ENCODE peak calls at places on chromosomes 4 and X, in four cellular contexts. E is ovary, O is GM12864, U is cardiac fibroblast. Z is an unnamed sample.

GRCh38 chrX:5644786-5645185 is 583.9 kb downstream of the NLGN4X start:
- DNase-seq in E (no peak), O (no peak), U (no peak), Z (no peak)

GRCh38 chr4:1239141-1239948 is 9.6 kb downstream of the CTBP1 start:
- DNase-seq in E (peak; percentile 18), O (no peak), U (no peak), Z (no peak)

GRCh38 chr4:16083217-16084191 is at the start of gene PROM1:
- DNase-seq in E (no peak), O (no peak), U (no peak), Z (peak; percentile 46)

GRCh38 chrX:30065226-30065625 is 150.1 kb upstream of the MAGEB2 start:
- DNase-seq in E (no peak), O (no peak), U (peak; percentile 50), Z (no peak)

GRCh38 chr4:128386761-128387599 is 99.4 kb upstream of the PGRMC2 start:
- DNase-seq in E (peak; percentile 94), O (no peak), U (peak; percentile 93), Z (no peak)

GRCh38 chr4:81164623-81165416 is 50.2 kb downstream of the PRKG2 start:
- DNase-seq in E (no peak), O (no peak), U (peak; percentile 81), Z (no peak)

GRCh38 chr4:113209652-113210320 is 160.3 kb downstream of the ANK2 start:
- DNase-seq in E (no peak), O (no peak), U (no peak), Z (no peak)

GRCh38 chrX:17525762-17526555 is 151.0 kb downstream of the NHS start:
- DNase-seq in E (no peak), O (no peak), U (no peak), Z (no peak)

GRCh38 chr4:88985088-88985779 is 71.8 kb downstream of the FAM13A start:
- DNase-seq in E (no peak), O (no peak), U (peak; percentile 84), Z (no peak)

GRCh38 chrX:45135616-45136015 is 65.1 kb downstream of the DIPK2B start:
- DNase-seq in E (no peak), O (no peak), U (no peak), Z (no peak)

GRCh38 chr4:129926936-129927335 is 831.0 kb downstream of the C4orf33 start:
- DNase-seq in E (no peak), O (no peak), U (peak; percentile 9), Z (no peak)

GRCh38 chr4:100299019-100299418 is 108.8 kb upstream of the DDIT4L start:
- DNase-seq in E (peak; percentile 23), O (no peak), U (peak; percentile 99), Z (no peak)

GRCh38 chr4:32460972-32461371 is 1740.8 kb downstream of the PCDH7 start:
- DNase-seq in E (no peak), O (no peak), U (no peak), Z (no peak)

GRCh38 chrX:150693782-150694574 is 782 bp downstream of the MTMR1 start:
- DNase-seq in E (peak; percentile 53), O (peak; percentile 53), U (peak; percentile 71), Z (peak; percentile 60)

GRCh38 chr4:16684083-16684482 is 214.4 kb downstream of the LDB2 start:
- DNase-seq in E (no peak), O (no peak), U (peak; percentile 81), Z (no peak)

GRCh38 chrX:6226053-6226645 is 2.5 kb downstream of the NLGN4X start:
- DNase-seq in E (peak; percentile 33), O (no peak), U (no peak), Z (no peak)

GRCh38 chr4:7772708-7773385 is 166.8 kb downstream of the AFAP1 start:
- DNase-seq in E (peak; percentile 80), O (no peak), U (no peak), Z (no peak)

GRCh38 chrX:53631156-53631555 is 55.4 kb downstream of the HUWE1 start:
- DNase-seq in E (no peak), O (no peak), U (no peak), Z (no peak)

GRCh38 chrX:19602866-19603620 is 87.7 kb upstream of the MAP3K15 start:
- DNase-seq in E (no peak), O (no peak), U (peak; percentile 81), Z (no peak)

GRCh38 chrX:149962859-149963757 is 24.8 kb upstream of the EOLA2 start:
- DNase-seq in E (peak; percentile 53), O (no peak), U (peak; percentile 70), Z (no peak)

GRCh38 chrX:129984196-129984962 is 1.9 kb downstream of the BCORL1 start:
- DNase-seq in E (peak; percentile 37), O (no peak), U (no peak), Z (peak; percentile 28)

GRCh38 chr4:38169524-38169923 is 209.3 kb downstream of the PTTG2 start:
- DNase-seq in E (no peak), O (no peak), U (no peak), Z (no peak)
- TF ChIP-seq CTCF in E (no peak), O (no peak), U (no peak), Z (no peak)

GRCh38 chrX:114712466-114712865 is 128.6 kb downstream of the HTR2C start:
- DNase-seq in E (no peak), O (no peak), U (peak; percentile 0), Z (no peak)

DNA sequence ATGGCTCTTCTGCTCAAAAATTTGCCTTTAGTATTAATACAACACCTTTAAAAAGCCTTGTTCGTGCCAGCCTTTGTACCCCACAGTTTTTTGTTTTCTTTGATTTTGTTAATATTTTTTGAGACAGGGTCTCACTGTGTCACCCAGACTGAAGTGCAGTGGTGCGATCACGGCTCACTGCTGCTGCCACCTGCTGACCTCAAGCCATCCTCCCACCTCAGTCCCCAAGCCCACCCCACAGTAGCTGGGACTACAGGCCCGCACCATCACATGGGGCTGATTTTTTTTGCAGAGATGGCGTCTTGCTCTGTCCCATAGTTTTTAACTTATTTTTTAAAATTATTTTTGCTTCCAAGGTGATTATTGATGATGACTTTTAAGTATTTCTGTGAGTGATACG is 134.0 kb downstream of the HTR2C start:
- DNase-seq in E (no peak), O (no peak), U (no peak), Z (no peak)
- TF ChIP-seq CTCF in E (no peak), O (peak; percentile 55), U (peak; percentile 9), Z (peak; percentile 39)

GRCh38 chr4:63221477-63221876 is 1187.8 kb downstream of the TECRL start:
- DNase-seq in E (no peak), O (no peak), U (no peak), Z (no peak)
- TF ChIP-seq CTCF in E (no peak), O (no peak), U (no peak), Z (no peak)

DNA sequence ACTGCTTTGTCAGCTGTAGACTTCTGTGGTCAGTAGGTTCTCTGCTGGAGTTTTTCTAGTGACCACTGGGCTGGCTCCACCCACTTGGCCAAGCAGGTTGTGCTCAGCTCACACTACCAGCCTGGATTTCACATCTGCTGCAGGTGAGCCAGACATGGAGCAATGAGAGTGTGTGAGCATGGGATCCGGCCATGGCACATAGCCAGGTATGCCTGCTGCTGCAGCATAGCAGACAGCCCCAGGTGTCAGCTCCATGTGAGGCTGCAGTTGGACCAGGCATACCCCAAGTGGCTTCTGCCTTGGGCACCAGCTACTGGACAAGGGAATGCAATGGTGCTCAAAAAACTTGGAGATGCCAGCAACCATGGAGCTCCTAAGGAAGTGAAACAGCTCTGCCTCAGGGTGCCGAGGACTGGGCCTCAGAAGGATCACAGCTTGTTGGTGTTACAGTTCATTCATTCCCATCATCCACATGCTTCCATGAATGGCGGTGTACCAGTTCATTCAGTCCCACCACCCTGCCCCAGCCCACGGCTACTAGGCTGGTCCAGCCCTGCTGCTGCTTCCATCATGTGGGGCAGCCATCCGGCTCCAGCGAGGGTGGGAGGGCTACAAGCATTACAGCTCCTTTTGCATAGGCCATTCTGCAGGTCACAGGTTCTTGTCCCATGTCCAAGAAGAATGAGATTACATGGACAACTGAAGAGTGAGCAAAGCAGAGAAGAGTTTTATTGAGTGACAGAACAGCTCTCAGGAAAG is 389.1 kb upstream of the PCDH7 start:
- DNase-seq in E (no peak), O (no peak), U (no peak), Z (no peak)
- TF ChIP-seq CTCF in E (no peak), O (no peak), U (no peak), Z (no peak)

GRCh38 chr4:139584019-139584418 is 28.0 kb upstream of the SETD7 start:
- DNase-seq in E (no peak), O (no peak), U (no peak), Z (no peak)
- TF ChIP-seq CTCF in E (no peak), O (no peak), U (no peak), Z (no peak)

GRCh38 chrX:22141061-22141460 is 108.9 kb downstream of the PHEX start:
- DNase-seq in E (no peak), O (no peak), U (peak; percentile 4), Z (no peak)

GRCh38 chrX:22135171-22135711 is 103.1 kb downstream of the PHEX start:
- DNase-seq in E (no peak), O (no peak), U (peak; percentile 67), Z (no peak)

GRCh38 chrX:22136711-22137110 is 104.6 kb downstream of the PHEX start:
- DNase-seq in E (no peak), O (no peak), U (peak; percentile 2), Z (no peak)

GRCh38 chrX:22134681-22135080 is 102.6 kb downstream of the PHEX start:
- DNase-seq in E (no peak), O (no peak), U (peak; percentile 81), Z (no peak)

GRCh38 chrX:22135994-22136684 is 104.0 kb downstream of the PHEX start:
- DNase-seq in E (no peak), O (peak; percentile 1), U (peak; percentile 65), Z (no peak)
- TF ChIP-seq CTCF in E (peak; percentile 19), O (peak; percentile 38), U (peak; percentile 35), Z (peak; percentile 48)

GRCh38 chr4:2962614-2963184 is 507 bp downstream of the NOP14 start:
- DNase-seq in E (no peak), O (no peak), U (peak; percentile 63), Z (no peak)

GRCh38 chr4:2964077-2964471 is 703 bp downstream of the GRK4 start:
- DNase-seq in E (no peak), O (no peak), U (no peak), Z (no peak)

GRCh38 chr4:2965262-2965661 is 1.9 kb downstream of the GRK4 start:
- DNase-seq in E (no peak), O (no peak), U (no peak), Z (no peak)

GRCh38 chr4:2962099-2962455 is 1.1 kb downstream of the NOP14 start:
- DNase-seq in E (no peak), O (no peak), U (no peak), Z (no peak)

DNA sequence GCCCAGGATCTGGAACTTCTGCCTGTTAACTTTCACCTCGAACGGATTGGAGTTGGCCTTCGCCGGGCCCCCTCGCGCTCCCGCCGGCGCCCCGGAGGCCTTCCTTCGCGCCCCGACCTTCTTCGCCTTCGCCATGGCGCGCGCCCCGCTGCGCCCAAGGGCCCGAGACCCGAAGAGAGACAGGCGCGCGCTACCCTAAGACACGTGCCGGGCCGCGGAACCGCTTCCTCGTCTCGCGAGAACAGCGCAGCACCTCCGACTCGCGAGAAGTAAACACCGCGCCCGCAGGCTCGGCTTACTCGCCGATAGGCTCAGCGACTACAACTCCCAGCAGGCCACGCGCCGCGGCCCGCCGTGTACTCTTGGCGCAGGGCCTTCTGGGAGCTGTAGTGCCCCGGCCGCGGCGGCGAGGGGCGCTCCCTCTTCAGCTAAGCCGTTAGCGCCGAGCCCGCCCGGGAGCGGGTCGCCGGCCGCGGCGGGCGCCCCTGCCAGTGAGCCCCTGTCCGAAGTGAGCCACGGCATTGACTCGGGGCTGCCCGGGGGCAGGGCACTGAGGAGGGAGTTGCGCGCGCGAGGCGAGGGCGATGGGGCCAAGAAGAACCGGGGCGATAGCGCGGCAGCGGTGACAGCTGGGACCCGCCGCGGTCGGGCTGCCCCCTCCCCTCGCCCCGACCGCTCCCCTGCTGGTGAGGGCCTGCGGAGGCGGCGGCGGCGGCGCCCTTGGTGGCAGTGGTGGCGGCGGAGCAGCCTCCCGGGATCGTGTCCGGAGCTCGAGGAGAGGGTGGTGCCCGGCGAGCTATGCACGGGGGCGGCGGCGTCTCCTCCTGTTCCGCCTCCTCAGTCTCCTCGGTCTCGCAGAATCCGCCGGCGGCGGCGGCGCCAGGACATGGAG is at the start of the genes GRK4 and NOP14:
- DNase-seq in E (peak; percentile 98), O (peak; percentile 96), U (peak; percentile 98), Z (peak; percentile 82)
- TF ChIP-seq CTCF in E (peak; percentile 46), O (peak; percentile 24), U (no peak), Z (no peak)